ENCODE peak calls at places on chromosomes 12 and 14, in eight cellular contexts. S is NCI-H748 treated with DMSO at 0.1 percent for 48 hours; P is activated CD4-positive, alpha-beta T cell treated with anti-CD3 and anti-CD28 coated beads, Interleukin-2, amount 50 U/mL, for 4 hours; F is fibroblast of mammary gland; D is SW 1271; M is T-helper 2 cell; H is activated naive CD4-positive, alpha-beta T cell treated with anti-CD3 and anti-CD28 coated beads, Interleukin-2, amount 50 U/mL, for 16 hours; L is lower leg skin. G is an unnamed sample.

GRCh38 chr12:117853600-117853999 is 115.2 kb downstream of the KSR2 start:
- DNase-seq in L (no peak), D (no peak), F (peak; percentile 41), S (no peak), H (no peak), P (no peak), M (no peak), G (no peak)

GRCh38 chr12:107884769-107885694 is 110.5 kb downstream of the ASCL4 start:
- DNase-seq in S (peak; percentile 55), L (peak; percentile 32), H (no peak), M (no peak), F (peak; percentile 54), P (peak; percentile 5), D (no peak), G (peak; percentile 10)

GRCh38 chr14:89921896-89922548 is 32.5 kb downstream of the EFCAB11 start:
- DNase-seq in H (no peak), L (no peak), M (no peak), D (no peak), S (no peak), F (peak; percentile 80), P (no peak), G (no peak)

GRCh38 chr14:55671641-55672040 is 91.6 kb downstream of the KTN1 start:
- DNase-seq in D (no peak), S (no peak), P (no peak), M (no peak), H (no peak), L (no peak), F (no peak), G (no peak)

GRCh38 chr14:67395876-67396189 is 16.1 kb downstream of the PLEK2 start:
- DNase-seq in F (no peak), S (no peak), D (no peak), L (no peak), P (no peak), H (no peak), M (no peak), G (no peak)

GRCh38 chr12:109844983-109845841 is 12.0 kb upstream of the TRPV4 start:
- DNase-seq in L (peak; percentile 71), M (peak; percentile 72), D (peak; percentile 19), S (peak; percentile 52), F (peak; percentile 66), H (peak; percentile 87), P (peak; percentile 84), G (no peak)

GRCh38 chr14:67413806-67414769 is 2.1 kb upstream of the PLEK2 start:
- DNase-seq in S (no peak), L (no peak), P (peak; percentile 17), M (no peak), H (peak; percentile 24), D (peak; percentile 90), F (peak; percentile 85), G (no peak)

GRCh38 chr12:88953029-88953586 is 372.8 kb upstream of the KITLG start:
- DNase-seq in D (no peak), M (no peak), H (no peak), L (no peak), S (no peak), P (no peak), F (no peak), G (no peak)

GRCh38 chr14:55654233-55654632 is 74.2 kb downstream of the KTN1 start:
- DNase-seq in S (no peak), H (no peak), P (no peak), D (no peak), L (no peak), M (no peak), F (no peak), G (no peak)

GRCh38 chr14:43116341-43116740 is 1390.7 kb downstream of the FSCB start:
- DNase-seq in P (no peak), S (no peak), F (peak; percentile 0), D (no peak), M (no peak), L (no peak), H (no peak), G (no peak)

GRCh38 chr14:44759263-44759662 is 202.5 kb downstream of the KLHL28 start:
- DNase-seq in F (no peak), S (no peak), H (no peak), P (no peak), L (no peak), D (no peak), M (no peak), G (no peak)

GRCh38 chr14:68651075-68651474 is 141.8 kb downstream of the ZFP36L1 start:
- DNase-seq in H (no peak), D (no peak), S (no peak), L (no peak), F (no peak), P (no peak), M (no peak), G (no peak)

GRCh38 chr14:26444745-26445144 is 153.1 kb downstream of the NOVA1 start:
- DNase-seq in L (no peak), F (peak; percentile 31), S (no peak), D (no peak), H (no peak), M (no peak), P (no peak), G (no peak)

GRCh38 chr12:130155416-130156073 is 6.7 kb upstream of the FZD10 start:
- DNase-seq in D (no peak), M (no peak), L (no peak), S (no peak), H (no peak), F (no peak), P (no peak), G (no peak)

GRCh38 chr12:124466200-124467128 is 100.9 kb downstream of the NCOR2 start:
- DNase-seq in M (peak; percentile 93), F (peak; percentile 25), H (peak; percentile 84), D (peak; percentile 87), S (no peak), L (no peak), P (peak; percentile 79), G (peak; percentile 32)

GRCh38 chr12:25364529-25365339 is 114.0 kb upstream of the KRAS start:
- DNase-seq in H (peak; percentile 64), D (no peak), F (no peak), L (no peak), M (no peak), S (no peak), P (no peak), G (no peak)

GRCh38 chr14:36556811-36557433 is 25.5 kb downstream of the NKX2-8 start:
- DNase-seq in S (peak; percentile 56), M (no peak), H (peak; percentile 33), L (no peak), P (no peak), F (peak; percentile 24), D (no peak), G (no peak)

GRCh38 chr12:28191018-28191595 is 851 bp downstream of the CCDC91 start:
- DNase-seq in S (no peak), F (peak; percentile 76), P (peak; percentile 30), M (peak; percentile 48), H (peak; percentile 22), D (no peak), L (no peak), G (no peak)